ENCODE peak calls at places on chromosome 11, in ten cellular contexts. E is NB4; T is skeletal muscle cell; C is H54; U is activated naive CD4-positive, alpha-beta T cell treated with Interleukin-2 at 50 U/mL for 16 hours; Y is putamen; S is T follicular helper cell; H is NCI-H345; G is stimulated activated CD8-positive, alpha-beta memory T cell treated with anti-CD3 and anti-CD28 coated beads, Interleukin-15, amount 100 ng/mL, for 24 hours; N is pons. K is an unnamed sample.

GRCh38 chr11:73230276-73230875 is 12.3 kb downstream of the P2RY2 start:
- DNase-seq in S (no peak), U (no peak), Y (no peak), C (no peak), N (no peak), E (no peak), H (no peak), G (no peak), T (no peak), K (no peak)

GRCh38 chr11:9905562-9905961 is 241.7 kb downstream of the SWAP70 start:
- DNase-seq in G (no peak), C (no peak), U (no peak), N (peak), S (no peak), T (no peak), H (no peak), Y (no peak), E (no peak), K (no peak)

GRCh38 chr11:94988748-94989147 is 15.2 kb downstream of the KDM4D start:
- DNase-seq in N (no peak), C (no peak), S (no peak), T (no peak), H (no peak), U (no peak), Y (no peak), G (no peak), E (no peak), K (no peak)

GRCh38 chr11:1226226-1226961 is 3.5 kb downstream of the MUC5B start:
- DNase-seq in N (no peak), C (no peak), U (no peak), S (no peak), T (no peak), Y (no peak), H (no peak), G (no peak), E (no peak), K (no peak)

GRCh38 chr11:64723907-64724862 is 1.2 kb upstream of the NRXN2 start:
- DNase-seq in E (peak), T (no peak), S (no peak), C (no peak), G (no peak), U (no peak), H (no peak), N (no peak), Y (no peak), K (no peak)

GRCh38 chr11:67626970-67627369 is 2.8 kb downstream of the NUDT8 start:
- DNase-seq in T (no peak), G (no peak), E (no peak), U (no peak), C (no peak), N (no peak), S (no peak), H (no peak), Y (no peak), K (no peak)

GRCh38 chr11:75814369-75814685 is 683 bp upstream of the UVRAG start:
- DNase-seq in S (no peak), U (no peak), H (peak), E (no peak), G (no peak), Y (no peak), C (no peak), T (no peak), N (no peak), K (no peak)

GRCh38 chr11:58625086-58625485 is 2.6 kb downstream of the CNTF start:
- DNase-seq in Y (no peak), H (no peak), G (no peak), T (no peak), N (no peak), C (no peak), E (no peak), U (no peak), S (no peak), K (no peak)

GRCh38 chr11:78615724-78616123 is 41.1 kb upstream of the NARS2 start:
- DNase-seq in E (no peak), S (no peak), Y (no peak), N (no peak), C (no peak), G (no peak), T (no peak), U (no peak), H (no peak), K (no peak)

GRCh38 chr11:106706355-106706754 is 311.9 kb downstream of the GUCY1A2 start:
- DNase-seq in C (peak), G (no peak), H (no peak), U (no peak), Y (no peak), T (peak), S (no peak), N (no peak), E (no peak), K (no peak)

GRCh38 chr11:126607374-126607773 is 251.9 kb downstream of the ST3GAL4 start:
- DNase-seq in G (no peak), C (peak), H (peak), T (no peak), N (peak), Y (peak), U (no peak), S (no peak), E (peak), K (no peak)